ENCODE peak calls at places on chromosomes 13 and 19, in four cellular contexts. G is GM12878, E is HepG2, B is A549. P is an unnamed sample.

GRCh38 chr19:46442808-46443450 is 14.2 kb upstream of the PNMA8C start:
- DNase-seq in G (no peak), B (peak), E (no peak), P (no peak)

GRCh38 chr13:24495151-24495729 is 17.3 kb downstream of the PARP4 start:
- DNase-seq in B (no peak), E (no peak), G (no peak), P (no peak)

GRCh38 chr13:97724450-97724849 is 229.0 kb upstream of the IPO5 start:
- DNase-seq in B (no peak), G (no peak), E (no peak), P (no peak)

GRCh38 chr19:50024719-50025021 is 502 bp downstream of the VRK3 start:
- DNase-seq in E (no peak), G (no peak), B (no peak), P (no peak)

GRCh38 chr19:15563325-15563794 is 51.7 kb upstream of the CYP4F8 start:
- DNase-seq in B (no peak), G (no peak), E (peak), P (peak)

GRCh38 chr13:88042489-88042888 is 371.3 kb downstream of the SLITRK5 start:
- DNase-seq in E (no peak), G (no peak), B (no peak), P (no peak)

GRCh38 chr19:41934849-41935374 is 6.7 kb upstream of the ERFL start:
- DNase-seq in E (peak), B (peak), G (no peak), P (peak)

GRCh38 chr13:31908696-31909386 is 122.7 kb upstream of the FRY start:
- DNase-seq in G (no peak), E (no peak), B (no peak), P (no peak)

GRCh38 chr19:13181747-13182388 is 31.7 kb downstream of the IER2 start:
- DNase-seq in B (no peak), E (no peak), G (no peak), P (peak)

GRCh38 chr13:52785721-52786120 is 46.1 kb upstream of the CNMD start:
- DNase-seq in B (no peak), G (no peak), E (no peak), P (no peak)

GRCh38 chr19:54164369-54165068 is 5.0 kb upstream of the LENG1 start:
- DNase-seq in E (no peak), B (peak), G (no peak), P (peak)

GRCh38 chr13:50460366-50460765 is 383.1 kb downstream of the DLEU7 start:
- DNase-seq in B (no peak), E (no peak), G (no peak), P (peak)

GRCh38 chr13:38686635-38687245 is at the start of gene FREM2:
- DNase-seq in B (peak), G (no peak), E (no peak), P (no peak)

GRCh38 chr13:50645092-50645491 is 198.4 kb downstream of the DLEU7 start:
- DNase-seq in E (no peak), B (no peak), G (no peak), P (no peak)

GRCh38 chr13:74136089-74136658 is 2.0 kb upstream of the KLF12 start:
- DNase-seq in B (no peak), G (no peak), E (no peak), P (no peak)

GRCh38 chr19:57334191-57334590 is 13.9 kb downstream of the ZNF543 start:
- DNase-seq in E (peak), G (no peak), B (no peak), P (no peak)

GRCh38 chr19:30391554-30392551 is 19.7 kb downstream of the ZNF536 start:
- DNase-seq in E (no peak), B (no peak), G (no peak), P (no peak)

GRCh38 chr13:27573265-27573664 is 47.1 kb downstream of the LNX2 start:
- DNase-seq in G (no peak), B (no peak), E (peak), P (no peak)

GRCh38 chr19:38875656-38876345 is 2.3 kb downstream of the RINL start:
- DNase-seq in B (no peak), G (no peak), E (no peak), P (no peak)

GRCh38 chr19:35742121-35742724 is at the start of gene IGFLR1:
- DNase-seq in B (no peak), G (peak), E (no peak), P (no peak)

GRCh38 chr13:57629821-57630235 is 1.7 kb upstream of the PCDH17 start:
- DNase-seq in E (no peak), G (no peak), B (no peak), P (no peak)

GRCh38 chr13:96804186-96804585 is 190.1 kb downstream of the OXGR1 start:
- DNase-seq in G (no peak), E (no peak), B (no peak), P (no peak)

GRCh38 chr19:21115430-21115829 is 26.4 kb upstream of the ZNF431 start:
- DNase-seq in E (no peak), G (no peak), B (no peak), P (no peak)

GRCh38 chr19:18118420-18119242 is 21.1 kb downstream of the MAST3 start:
- DNase-seq in G (no peak), B (no peak), E (no peak), P (peak)

GRCh38 chr19:4430760-4431159 is 26.8 kb downstream of the UBXN6 start:
- DNase-seq in G (no peak), E (no peak), B (no peak), P (no peak)

GRCh38 chr13:23180711-23181110 is at the start of gene SGCG:
- DNase-seq in G (no peak), E (no peak), B (no peak), P (no peak)

GRCh38 chr19:47351545-47351944 is 2.4 kb downstream of the DHX34 start:
- DNase-seq in G (no peak), E (peak), B (peak), P (no peak)

GRCh38 chr13:28401303-28402056 is 93.4 kb downstream of the FLT1 start:
- DNase-seq in G (peak), E (no peak), B (no peak), P (no peak)

GRCh38 chr19:5926641-5927438 is 12.8 kb downstream of the CAPS start:
- DNase-seq in B (no peak), E (no peak), G (no peak), P (no peak)

GRCh38 chr13:46010148-46010547 is 42.4 kb downstream of the ZC3H13 start:
- DNase-seq in B (no peak), E (no peak), G (no peak), P (peak)

GRCh38 chr19:35267818-35268545 is 780 bp upstream of the USF2 start:
- DNase-seq in E (no peak), B (peak), G (no peak), P (peak)

GRCh38 chr13:39779337-39780270 is 124.1 kb downstream of the COG6 start:
- DNase-seq in G (no peak), B (no peak), E (no peak), P (no peak)

GRCh38 chr19:51357952-51358351 is 8.2 kb downstream of the ETFB start:
- DNase-seq in B (no peak), E (no peak), G (no peak), P (no peak)

GRCh38 chr13:80430561-80430960 is 89.6 kb upstream of the SPRY2 start:
- DNase-seq in G (no peak), B (no peak), E (no peak), P (no peak)

GRCh38 chr19:13164370-13165090 is 14.3 kb downstream of the IER2 start:
- DNase-seq in B (no peak), G (no peak), E (peak), P (peak)

GRCh38 chr13:33015791-33016323 is 366 bp upstream of the KL start:
- DNase-seq in G (no peak), B (no peak), E (no peak), P (no peak)

GRCh38 chr13:33015275-33015674 is 948 bp upstream of the KL start:
- DNase-seq in G (no peak), E (no peak), B (no peak), P (no peak)

GRCh38 chr13:33018886-33019285 is 2.7 kb downstream of the KL start:
- DNase-seq in B (no peak), G (no peak), E (no peak), P (no peak)

GRCh38 chr13:33016414-33017409 is at the start of gene KL:
- DNase-seq in G (no peak), B (no peak), E (no peak), P (no peak)

DNA sequence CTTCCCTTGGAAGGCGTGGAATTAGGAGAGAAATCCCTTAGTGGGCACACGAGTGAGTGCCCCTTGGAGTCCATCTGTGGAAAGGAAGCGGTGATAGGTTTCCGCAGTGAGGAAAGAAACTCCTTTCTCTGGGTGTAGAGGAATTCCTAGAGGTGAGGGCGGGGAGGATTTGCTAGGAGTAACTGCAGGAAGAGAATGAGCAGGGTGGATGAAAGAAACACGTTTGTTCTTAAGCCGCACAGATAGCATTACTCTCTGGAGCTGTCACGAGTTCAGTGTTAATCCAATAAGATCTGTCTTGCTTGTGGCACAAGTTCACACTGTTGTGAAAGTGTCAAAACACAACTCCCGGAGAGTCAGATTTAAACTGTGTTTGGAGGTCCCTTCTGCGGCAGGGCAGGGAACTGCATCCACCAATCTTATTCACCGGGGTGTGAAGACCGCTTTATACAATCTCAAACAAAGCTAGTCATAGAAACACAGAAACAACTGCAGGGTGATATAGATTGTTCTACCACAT is 1.2 kb downstream of the KL start:
- DNase-seq in E (peak), B (peak), G (peak), P (peak)
- TF ChIP-seq POLR2AphosphoS2 in E (no peak), B (no peak), G (no peak), P (no peak)

DNA sequence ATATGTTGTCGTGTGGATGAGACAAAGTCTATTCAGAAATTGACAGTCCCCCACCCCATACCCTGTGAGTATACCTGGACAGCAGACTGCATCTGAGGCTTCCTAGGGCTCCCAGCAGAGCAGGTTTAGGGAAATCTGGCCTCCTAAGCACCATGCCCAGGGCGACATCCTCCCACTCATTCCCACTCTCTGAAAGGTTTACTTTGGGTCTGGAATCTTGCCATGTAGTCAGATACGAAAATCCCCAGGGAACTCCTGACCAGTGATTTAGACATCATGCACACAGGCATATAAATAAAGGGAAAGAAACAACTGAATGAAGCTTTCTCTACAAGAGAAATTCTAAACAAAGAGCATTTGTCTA is 717 bp upstream of the NALCN start:
- DNase-seq in G (no peak), E (no peak), B (peak), P (no peak)
- TF ChIP-seq HDAC2 in G (no peak), E (no peak), B (no peak), P (no peak)

GRCh38 chr19:48560095-48560530 is 8.1 kb downstream of the SULT2B1 start:
- DNase-seq in E (peak), G (no peak), B (no peak), P (peak)
- TF ChIP-seq POLR2AphosphoS2 in E (no peak), G (no peak), B (no peak), P (no peak)

DNA sequence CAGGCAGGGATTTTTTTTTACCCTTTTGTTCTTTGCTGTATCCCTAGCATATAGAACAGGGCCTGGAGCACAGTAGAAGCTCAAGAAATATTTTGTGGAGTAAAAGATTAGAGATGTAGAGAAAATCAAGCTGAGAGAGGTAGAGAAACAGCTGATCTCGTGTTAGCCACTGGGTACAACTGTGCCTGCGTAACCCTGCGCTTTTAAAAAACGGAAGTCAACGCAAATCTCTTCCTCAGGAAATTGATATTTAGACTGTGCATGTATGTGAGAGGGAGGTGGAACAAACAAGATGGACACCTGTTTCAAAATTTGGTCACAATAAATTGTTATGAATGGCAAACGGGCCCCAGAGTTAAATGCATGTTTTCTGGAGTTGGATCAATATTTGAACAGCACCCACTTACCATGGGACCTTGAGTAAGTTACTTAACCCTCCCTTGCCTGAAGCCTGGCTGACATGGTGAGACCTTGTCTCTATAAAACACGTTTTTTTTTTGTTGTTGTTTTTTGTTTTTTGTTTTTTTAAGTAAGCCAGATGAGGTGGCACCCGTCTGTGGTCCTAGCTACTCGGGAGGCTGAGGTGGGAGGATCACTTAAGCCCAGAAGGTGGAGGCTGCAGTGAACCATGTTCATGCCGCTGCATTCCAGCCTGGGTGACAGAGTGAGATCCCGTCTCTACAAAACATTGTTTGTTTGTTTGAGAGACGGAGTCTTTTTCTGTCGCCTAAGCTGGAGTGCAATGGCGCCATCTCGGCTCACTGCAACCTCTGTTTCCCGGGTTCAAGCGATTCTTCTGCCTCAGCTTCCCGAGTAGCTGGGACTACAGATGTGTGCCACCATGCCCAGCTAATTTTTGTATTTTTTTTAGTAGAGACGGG is 3.3 kb upstream of the EPOR start:
- DNase-seq in G (no peak), B (no peak), E (peak), P (no peak)
- TF ChIP-seq HDAC2 in G (no peak), B (no peak), E (no peak), P (no peak)

GRCh38 chr19:40589723-40590429 is 11.3 kb upstream of the LTBP4 start:
- DNase-seq in G (no peak), B (no peak), E (no peak), P (no peak)
- TF ChIP-seq POLR2AphosphoS2 in G (no peak), B (peak), E (no peak), P (no peak)

GRCh38 chr13:35990196-35990595 is 141.0 kb downstream of the DCLK1 start:
- DNase-seq in B (no peak), E (no peak), G (no peak), P (no peak)
- TF ChIP-seq HDAC2 in B (no peak), E (no peak), G (no peak), P (no peak)

GRCh38 chr19:44050740-44051653 is 839 bp upstream of the ZNF223 start:
- DNase-seq in G (no peak), E (no peak), B (no peak), P (no peak)
- TF ChIP-seq POLR2AphosphoS2 in G (no peak), E (no peak), B (no peak), P (no peak)

P was measured in K562.